ENCODE peak calls at places on chromosomes 1 and 21, in four cellular contexts. Z, P, T and W are unnamed samples.

GRCh38 chr1:40792036-40792435 is 8.4 kb downstream of the KCNQ4 start:
- DNase-seq in Z (no peak), P (no peak), T (no peak), W (no peak)

GRCh38 chr1:41856361-41857285 is 62.1 kb downstream of the HIVEP3 start:
- DNase-seq in Z (no peak), P (no peak), T (no peak), W (no peak)

GRCh38 chr1:29674625-29675326 is 438.5 kb downstream of the PTPRU start:
- DNase-seq in Z (no peak), P (no peak), T (no peak), W (no peak)

GRCh38 chr1:113647121-113647520 is 112.2 kb downstream of the PHTF1 start:
- DNase-seq in Z (no peak), P (no peak), T (peak), W (no peak)

GRCh38 chr1:246726255-246726679 is 2.1 kb downstream of the SCCPDH start:
- DNase-seq in Z (no peak), P (no peak), T (no peak), W (no peak)

GRCh38 chr1:23607944-23608343 is 48.6 kb upstream of the ID3 start:
- DNase-seq in Z (no peak), P (no peak), T (no peak), W (no peak)

GRCh38 chr1:181083842-181084605 is 4.5 kb upstream of the IER5 start:
- DNase-seq in Z (peak), P (peak), T (no peak), W (peak)

GRCh38 chr1:24866211-24867063 is 63.6 kb downstream of the RUNX3 start:
- DNase-seq in Z (no peak), P (no peak), T (no peak), W (no peak)

GRCh38 chr1:58095183-58095582 is 451.3 kb downstream of the OMA1 start:
- DNase-seq in Z (no peak), P (no peak), T (no peak), W (no peak)

GRCh38 chr1:151964510-151964909 is 29.1 kb downstream of the S100A10 start:
- DNase-seq in Z (no peak), P (no peak), T (no peak), W (no peak)

GRCh38 chr21:42302292-42302650 is 12.9 kb downstream of the TFF3 start:
- DNase-seq in Z (peak), P (no peak), T (no peak), W (no peak)

GRCh38 chr1:88877382-88877825 is 14.0 kb downstream of the GTF2B start:
- DNase-seq in Z (no peak), P (peak), T (peak), W (no peak)

GRCh38 chr1:16204216-16204615 is 8.2 kb downstream of the ARHGEF19 start:
- DNase-seq in Z (no peak), P (no peak), T (no peak), W (no peak)

GRCh38 chr1:16203550-16203949 is 8.9 kb downstream of the ARHGEF19 start:
- DNase-seq in Z (no peak), P (no peak), T (no peak), W (no peak)

GRCh38 chr1:16205333-16205671 is 7.2 kb downstream of the ARHGEF19 start:
- DNase-seq in Z (no peak), P (no peak), T (no peak), W (no peak)

GRCh38 chr1:16205891-16206546 is 6.4 kb downstream of the ARHGEF19 start:
- DNase-seq in Z (no peak), P (no peak), T (no peak), W (no peak)

GRCh38 chr1:16204634-16205332 is 7.7 kb downstream of the ARHGEF19 start:
- DNase-seq in Z (peak), P (no peak), T (no peak), W (no peak)
- TF ChIP-seq CTCF in Z (peak), P (peak), T (peak), W (peak)

DNA sequence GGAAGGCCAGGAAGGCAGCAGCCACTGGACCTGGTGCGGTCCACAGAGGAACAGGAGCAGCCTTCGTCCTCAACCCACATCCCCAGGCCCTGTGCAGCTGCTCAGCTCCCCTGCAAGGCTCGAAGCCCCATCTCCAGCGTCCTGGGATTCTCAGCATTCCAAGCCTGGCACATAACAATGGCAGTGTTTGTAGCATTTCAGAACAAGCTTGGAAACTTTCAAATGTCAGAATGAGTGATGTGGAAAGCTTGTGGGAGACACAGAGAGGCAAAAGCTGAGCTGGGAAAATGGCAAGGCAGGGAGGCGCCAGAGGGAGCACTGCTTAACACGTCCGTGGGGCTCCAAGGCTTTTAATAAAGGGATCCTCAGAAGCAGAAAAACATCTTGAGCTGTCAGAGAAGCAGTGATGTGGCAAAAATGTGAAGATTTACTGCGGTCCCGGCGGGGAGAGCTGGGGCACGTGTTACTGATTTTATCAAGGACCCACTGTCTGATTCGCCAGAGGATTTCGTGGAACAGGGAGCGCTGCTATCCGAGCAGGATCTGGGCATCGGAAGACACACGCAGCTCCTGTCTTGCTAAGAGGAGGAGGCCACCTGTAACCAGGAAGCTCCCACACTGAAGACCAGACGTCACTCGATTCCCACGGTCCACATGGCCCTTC is 38.1 kb downstream of the TOMM20 start:
- DNase-seq in Z (peak), P (no peak), T (no peak), W (no peak)
- TF ChIP-seq CTCF in Z (no peak), P (no peak), T (no peak), W (no peak)

GRCh38 chr1:2133039-2133878 is 61.3 kb downstream of the FAAP20 start:
- DNase-seq in Z (peak), P (peak), T (peak), W (peak)

GRCh38 chr1:2134232-2134603 is 60.4 kb downstream of the FAAP20 start:
- DNase-seq in Z (no peak), P (no peak), T (no peak), W (no peak)

GRCh38 chr1:2133879-2134215 is 60.7 kb downstream of the FAAP20 start:
- DNase-seq in Z (no peak), P (no peak), T (no peak), W (no peak)

GRCh38 chr1:2130871-2131289 is 63.7 kb downstream of the FAAP20 start:
- DNase-seq in Z (no peak), P (peak), T (no peak), W (no peak)

DNA sequence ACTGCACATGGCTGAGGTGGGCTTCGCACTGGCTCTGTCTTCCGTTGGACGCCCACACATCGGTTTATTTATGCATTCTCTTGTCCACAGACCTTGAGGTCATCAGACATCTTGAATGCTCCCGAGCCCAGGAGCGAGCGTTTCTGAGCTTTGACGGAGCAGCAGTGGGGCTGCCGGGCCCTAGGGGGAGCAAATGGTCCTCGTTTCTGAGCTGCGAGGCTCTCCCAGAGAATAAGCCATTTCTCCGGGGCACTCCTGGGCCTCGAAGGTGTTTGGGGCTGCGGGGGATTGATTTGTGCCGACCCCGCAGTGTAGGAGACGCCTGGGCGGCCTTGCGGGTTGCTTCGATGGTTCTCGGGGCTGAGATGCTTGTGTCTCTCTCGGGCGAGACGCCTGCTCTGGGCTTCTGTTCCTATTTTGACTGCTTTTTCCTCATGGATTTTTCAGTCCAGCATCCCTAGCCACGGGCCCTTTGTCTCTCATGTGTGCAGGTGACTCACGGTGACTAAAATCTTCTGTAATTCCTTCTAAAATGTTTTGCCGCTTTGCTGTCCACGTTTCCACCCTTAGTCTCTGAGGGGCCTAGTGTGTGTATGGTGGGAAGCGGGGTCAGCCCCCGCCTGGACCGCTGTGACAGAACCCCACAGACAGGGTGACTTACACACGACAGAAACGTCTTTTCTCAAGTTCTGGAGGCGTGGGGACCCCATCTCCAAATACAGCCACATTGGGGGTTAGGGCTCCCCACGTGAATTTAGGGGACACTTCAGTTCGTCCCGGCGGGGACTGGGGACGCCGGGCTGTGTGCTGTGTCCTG is 62.1 kb downstream of the FAAP20 start:
- DNase-seq in Z (peak), P (no peak), T (peak), W (no peak)
- TF ChIP-seq CTCF in Z (peak), P (no peak), T (peak), W (no peak)

GRCh38 chr1:203440780-203441179 is 34.8 kb upstream of the PRELP start:
- DNase-seq in Z (peak), P (peak), T (peak), W (peak)
- TF ChIP-seq CTCF in Z (peak), P (peak), T (peak), W (no peak)